ENCODE peak calls at places on chromosome 7, in six cellular contexts. D is naive thymus-derived CD8-positive, alpha-beta T cell; X is GM12891; S is GM13977; A is H7; B is foreskin fibroblast. L is an unnamed sample.

GRCh38 chr7:152869041-152869676 is 109.6 kb downstream of the ACTR3B start:
- DNase-seq in D (no peak), X (no peak), S (no peak), A (no peak), B (no peak), L (no peak)

GRCh38 chr7:3218561-3219225 is 82.4 kb upstream of the SDK1 start:
- DNase-seq in D (no peak), X (no peak), S (no peak), A (no peak), B (no peak), L (no peak)

GRCh38 chr7:24717694-24718320 is 39.5 kb downstream of the GSDME start:
- DNase-seq in D (no peak), X (no peak), S (no peak), A (peak), B (no peak), L (peak)

GRCh38 chr7:4965295-4966022 is 6.5 kb upstream of the MMD2 start:
- DNase-seq in D (no peak), X (no peak), S (no peak), A (no peak), B (no peak), L (no peak)

GRCh38 chr7:101251871-101252659 is 7.2 kb upstream of the FIS1 start:
- DNase-seq in D (peak), X (peak), S (peak), A (peak), B (peak), L (peak)

GRCh38 chr7:108094933-108095710 is 35.0 kb downstream of the LAMB4 start:
- DNase-seq in D (no peak), X (no peak), S (no peak), A (no peak), B (peak), L (no peak)

GRCh38 chr7:114048386-114049235 is 129.8 kb upstream of the PPP1R3A start:
- DNase-seq in D (no peak), X (no peak), S (no peak), A (no peak), B (peak), L (peak)

GRCh38 chr7:105689093-105689819 is 108.0 kb upstream of the EFCAB10 start:
- DNase-seq in D (no peak), X (no peak), S (no peak), A (peak), B (no peak), L (no peak)

GRCh38 chr7:142463401-142463850 is 205.6 kb upstream of the PRSS58 start:
- DNase-seq in D (no peak), X (no peak), S (no peak), A (no peak), B (no peak), L (no peak)

GRCh38 chr7:23075571-23075970 is 30.0 kb upstream of the KLHL7 start:
- DNase-seq in D (no peak), X (no peak), S (no peak), A (no peak), B (no peak), L (no peak)

GRCh38 chr7:4683884-4684565 is 1.9 kb downstream of the FOXK1 start:
- DNase-seq in D (peak), X (no peak), S (peak), A (peak), B (peak), L (peak)

GRCh38 chr7:3404490-3404889 is 103.4 kb downstream of the SDK1 start:
- DNase-seq in D (no peak), X (no peak), S (no peak), A (no peak), B (peak), L (no peak)

L was measured in NB4.